ENCODE peak calls at places on chromosomes 16 and 17, in four cellular contexts. D is mucosa of descending colon, R is gastrocnemius medialis, P is body of pancreas. S is an unnamed sample.

GRCh38 chr16:54654429-54654828 is 276.2 kb upstream of the IRX5 start:
- DNase-seq in P (no peak), D (no peak), R (no peak), S (no peak)

GRCh38 chr17:50290074-50290702 is 15.9 kb downstream of the TMEM92 start:
- DNase-seq in P (peak), D (peak), R (peak), S (peak)

GRCh38 chr16:85370881-85371651 is 242.1 kb upstream of the GSE1 start:
- DNase-seq in P (no peak), D (peak), R (no peak), S (no peak)

GRCh38 chr17:40535924-40536717 is 29.2 kb downstream of the CCR7 start:
- DNase-seq in P (no peak), D (no peak), R (no peak), S (no peak)

GRCh38 chr17:4476017-4476416 is 22.7 kb upstream of the SPNS2 start:
- DNase-seq in D (no peak), P (no peak), R (no peak), S (no peak)

GRCh38 chr16:24550295-24550694 is 10.9 kb downstream of the RBBP6 start:
- DNase-seq in R (no peak), P (no peak), D (no peak), S (no peak)

GRCh38 chr17:29571883-29572681 is 3.6 kb downstream of the TP53I13 start:
- DNase-seq in P (peak), D (peak), R (peak), S (no peak)

GRCh38 chr17:61832463-61832862 is 30.9 kb downstream of the BRIP1 start:
- DNase-seq in R (no peak), D (no peak), P (no peak), S (no peak)

GRCh38 chr16:85867189-85867588 is 31.8 kb upstream of the IRF8 start:
- DNase-seq in D (no peak), P (no peak), R (no peak), S (peak)

GRCh38 chr17:14672830-14673229 is 371.9 kb downstream of the HS3ST3B1 start:
- DNase-seq in D (no peak), R (peak), P (peak), S (no peak)

GRCh38 chr17:47720754-47721533 is 12.1 kb upstream of the TBX21 start:
- DNase-seq in D (no peak), P (no peak), R (no peak), S (peak)

GRCh38 chr17:82884923-82885322 is 45.1 kb upstream of the ZNF750 start:
- DNase-seq in D (peak), P (no peak), R (no peak), S (peak)

GRCh38 chr17:31838641-31839225 is 20.3 kb downstream of the COPRS start:
- DNase-seq in R (no peak), D (no peak), P (no peak), S (no peak)

GRCh38 chr17:36183811-36184765 is 7.7 kb upstream of the TBC1D3B start:
- DNase-seq in P (no peak), D (peak), R (no peak), S (no peak)

GRCh38 chr17:59513934-59514841 is 51.2 kb upstream of the DHX40 start:
- DNase-seq in P (peak), R (peak), D (peak), S (no peak)

GRCh38 chr16:2716101-2716885 is 3.7 kb downstream of the PRSS27 start:
- DNase-seq in P (no peak), R (no peak), D (no peak), S (no peak)

GRCh38 chr17:42598905-42599304 is 10.3 kb downstream of the RETREG3 start:
- DNase-seq in R (peak), P (no peak), D (no peak), S (no peak)

GRCh38 chr17:42608692-42609181 is 437 bp downstream of the RETREG3 start:
- DNase-seq in R (no peak), P (no peak), D (peak), S (peak)

GRCh38 chr17:42609182-42609813 is at the start of the genes RETREG3 and TUBG1:
- DNase-seq in P (peak), R (peak), D (peak), S (peak)

GRCh38 chr17:42603318-42603717 is 5.9 kb downstream of the RETREG3 start:
- DNase-seq in D (no peak), R (no peak), P (no peak), S (no peak)
- H3K4me3 ChIP-seq in D (no peak), R (no peak), P (no peak), S (no peak)

DNA sequence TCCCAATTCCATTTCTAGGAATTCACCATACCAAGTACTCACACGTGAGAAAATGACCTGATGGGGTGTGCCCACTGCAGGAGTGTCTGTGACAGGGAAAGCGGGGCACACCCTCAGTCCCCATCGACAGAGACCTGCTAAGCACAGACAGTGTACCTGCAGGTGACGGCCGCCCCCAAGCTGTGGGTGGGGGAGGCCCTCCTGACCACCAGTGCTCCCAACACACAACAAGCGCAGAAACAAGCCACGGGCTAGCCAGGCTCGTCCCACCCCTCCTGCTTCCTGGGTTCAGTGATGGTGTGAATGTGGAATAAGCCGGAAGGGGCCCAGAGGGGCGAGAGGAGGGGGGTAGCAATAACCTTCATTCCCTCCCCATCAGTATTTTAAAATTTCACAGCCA is 31.9 kb downstream of the ZCCHC14 start:
- DNase-seq in D (no peak), R (no peak), P (no peak), S (no peak)
- H3K4me3 ChIP-seq in D (no peak), R (no peak), P (no peak), S (no peak)

GRCh38 chr16:9518054-9518453 is 426.6 kb downstream of the HAPSTR1 start:
- DNase-seq in R (no peak), D (no peak), P (no peak), S (no peak)
- H3K4me3 ChIP-seq in R (no peak), D (no peak), P (no peak), S (no peak)

GRCh38 chr17:27389542-27390140 is 66.6 kb upstream of the KSR1 start:
- DNase-seq in R (no peak), P (no peak), D (no peak), S (no peak)
- H3K4me3 ChIP-seq in R (no peak), P (no peak), D (no peak), S (no peak)

GRCh38 chr16:14283786-14284185 is 212.7 kb downstream of the MRTFB start:
- DNase-seq in D (no peak), R (no peak), P (no peak), S (no peak)

GRCh38 chr16:14286381-14287230 is 215.5 kb downstream of the MRTFB start:
- DNase-seq in R (peak), D (no peak), P (no peak), S (peak)

GRCh38 chr16:14284930-14285541 is 213.9 kb downstream of the MRTFB start:
- DNase-seq in P (no peak), D (no peak), R (peak), S (peak)

GRCh38 chr16:14285542-14286380 is 214.6 kb downstream of the MRTFB start:
- DNase-seq in D (peak), R (peak), P (peak), S (peak)

DNA sequence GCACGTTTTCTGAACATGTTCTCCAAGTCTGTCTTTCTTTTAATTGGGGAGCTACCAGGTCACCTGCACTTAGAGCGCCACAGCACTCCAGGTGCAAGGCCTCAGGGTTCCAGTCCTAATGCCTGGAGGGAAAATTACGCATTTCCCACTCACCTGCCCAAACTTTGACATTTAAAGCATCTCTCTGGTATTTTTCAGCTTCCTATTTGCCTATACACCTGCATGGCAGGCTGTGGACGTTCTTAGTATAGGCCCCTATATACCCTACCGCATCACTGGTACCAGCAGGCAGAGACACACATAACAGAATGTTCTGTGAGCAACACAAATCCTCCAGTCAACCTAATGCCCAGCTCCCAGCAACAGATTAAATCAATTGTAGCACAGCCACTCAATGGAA is 213.3 kb downstream of the MRTFB start:
- DNase-seq in P (no peak), R (no peak), D (no peak), S (no peak)
- H3K4me3 ChIP-seq in P (no peak), R (no peak), D (no peak), S (no peak)

GRCh38 chr16:84367750-84368320 is 503 bp upstream of the ATP2C2 start:
- DNase-seq in P (peak), R (no peak), D (peak), S (no peak)
- H3K4me3 ChIP-seq in P (peak), R (no peak), D (peak), S (no peak)

GRCh38 chr17:17403899-17404576 is 72.8 kb upstream of the MED9 start:
- DNase-seq in R (no peak), P (no peak), D (peak), S (no peak)
- H3K4me3 ChIP-seq in R (no peak), P (no peak), D (no peak), S (no peak)

GRCh38 chr16:87070657-87071056 is 246.5 kb downstream of the C16orf95 start:
- DNase-seq in D (no peak), R (no peak), P (no peak), S (no peak)
- H3K4me3 ChIP-seq in D (no peak), R (no peak), P (no peak), S (no peak)

GRCh38 chr16:58684354-58685083 is at the start of gene SLC38A7:
- DNase-seq in D (peak), P (peak), R (peak), S (peak)

GRCh38 chr16:58684001-58684353 is 593 bp downstream of the SLC38A7 start:
- DNase-seq in P (no peak), R (no peak), D (no peak), S (no peak)

GRCh38 chr16:58679763-58680162 is 4.8 kb downstream of the SLC38A7 start:
- DNase-seq in D (no peak), P (no peak), R (no peak), S (no peak)

GRCh38 chr16:58685084-58685449 is 497 bp upstream of the SLC38A7 start:
- DNase-seq in P (no peak), R (no peak), D (no peak), S (no peak)
- H3K4me3 ChIP-seq in P (no peak), R (peak), D (no peak), S (peak)

DNA sequence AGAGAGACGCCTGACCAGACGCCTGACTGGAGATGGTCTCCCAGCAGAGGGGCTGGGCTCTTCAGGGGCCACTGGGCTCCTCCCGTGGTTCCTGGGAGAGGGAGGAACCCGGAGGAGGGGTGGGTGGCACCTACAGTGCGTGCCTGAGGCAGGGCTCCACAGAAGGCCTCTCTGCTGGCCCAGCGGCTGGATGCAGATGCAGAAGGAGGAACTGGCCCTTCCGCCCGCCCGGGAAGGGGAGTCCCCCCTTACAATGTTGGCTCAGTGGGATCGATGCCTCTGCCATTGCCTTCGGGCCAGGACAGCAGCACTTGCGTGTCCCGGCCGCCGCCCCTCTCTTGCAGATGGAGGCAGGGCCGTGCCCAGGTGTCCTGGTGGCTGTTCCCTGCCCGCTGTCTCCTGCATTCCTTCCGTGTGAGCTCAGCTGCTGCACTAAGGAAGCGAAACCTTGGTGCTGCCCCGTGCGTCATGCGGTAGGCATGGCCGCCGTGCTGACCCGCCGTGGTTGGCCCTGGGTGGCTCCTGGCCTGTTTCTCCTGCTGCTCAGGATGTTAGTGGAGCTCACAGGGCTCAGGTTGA is 15.1 kb downstream of the BAIAP2 start:
- DNase-seq in D (peak), P (peak), R (peak), S (peak)
- H3K4me3 ChIP-seq in D (no peak), P (no peak), R (no peak), S (no peak)

S was measured in GM12865.